ENCODE peak calls at places on chromosomes 5 and 9, in nine cellular contexts. J is left ventricle myocardium inferior; W is transverse colon; C is activated T-helper 2 cell treated with anti-CD3 and anti-CD28 coated beads, Interferon-gamma antibody, Interleukin-2, Interleukin-4, amounts not matched to agents 10 μg/mL and 5 μg/mL and 100 μg/mL, durations not matched to agents 14 hours and 24 hours and 36 hours; D is mammary epithelial cell; V is SW480; P is GM23248; L is stimulated activated CD4-positive, alpha-beta T cell treated with anti-CD3 and anti-CD28 coated beads, Interleukin-15, amount 100 ng/mL, for 1 hour; Z is left colon. O is an unnamed sample.

GRCh38 chr9:84697494-84698114 is 28.1 kb downstream of the NTRK2 start:
- DNase-seq in J (peak), W (peak), C (no peak), D (peak), V (peak), P (peak), L (peak), Z (peak), O (peak)

GRCh38 chr9:129416831-129417604 is 203.9 kb downstream of the C9orf50 start:
- DNase-seq in J (no peak), W (no peak), C (no peak), D (no peak), V (peak), P (no peak), L (no peak), Z (no peak), O (peak)

GRCh38 chr5:53006920-53007890 is 18.1 kb downstream of the ITGA2 start:
- DNase-seq in J (no peak), W (no peak), C (no peak), D (peak), V (no peak), P (peak), L (no peak), Z (no peak), O (no peak)

GRCh38 chr5:99019812-99020697 is 91.2 kb upstream of the CHD1 start:
- DNase-seq in J (no peak), W (no peak), C (no peak), D (peak), V (peak), P (peak), L (no peak), Z (no peak), O (no peak)

GRCh38 chr9:108117775-108118174 is 628.2 kb upstream of the KLF4 start:
- DNase-seq in J (no peak), W (no peak), C (no peak), D (no peak), V (no peak), P (no peak), L (no peak), Z (no peak), O (no peak)

GRCh38 chr5:34008721-34009120 is 871 bp upstream of the AMACR start:
- DNase-seq in J (no peak), W (no peak), C (no peak), D (no peak), V (no peak), P (no peak), L (no peak), Z (no peak), O (no peak)

GRCh38 chr9:20658677-20659473 is 25.2 kb upstream of the FOCAD start:
- DNase-seq in J (no peak), W (no peak), C (no peak), D (peak), V (peak), P (peak), L (no peak), Z (peak), O (peak)

GRCh38 chr5:65663804-65664521 is 39.1 kb downstream of the SHLD3 start:
- DNase-seq in J (no peak), W (no peak), C (no peak), D (peak), V (peak), P (peak), L (no peak), Z (no peak), O (no peak)

GRCh38 chr5:147098233-147098790 is 136.5 kb upstream of the STK32A start:
- DNase-seq in J (no peak), W (peak), C (no peak), D (peak), V (peak), P (peak), L (no peak), Z (peak), O (peak)

GRCh38 chr9:124187311-124187710 is 70.4 kb upstream of the NEK6 start:
- DNase-seq in J (no peak), W (no peak), C (no peak), D (no peak), V (no peak), P (no peak), L (no peak), Z (no peak), O (no peak)

O was measured in RPMI8226.